ENCODE peak calls at places on chromosome 13, in six cellular contexts. Y is H1, D is GM12878, I is SK-N-SH, R is K562, S is HepG2. Z is an unnamed sample.
A peak's percentile ranks its signal among the peaks of the same experiment; 100 is the strongest.

GRCh38 chr13:72953391-72953960 is 105.3 kb upstream of the KLF5 start:
- DNase-seq in Y (no peak), D (no peak), I (no peak), R (no peak), S (no peak), Z (no peak)

GRCh38 chr13:50531917-50532899 is 311.3 kb downstream of the DLEU7 start:
- DNase-seq in Y (no peak), D (no peak), I (peak; percentile 17), R (no peak), S (no peak), Z (no peak)

GRCh38 chr13:26534036-26534726 is 23.3 kb upstream of the WASF3 start:
- DNase-seq in Y (no peak), D (no peak), I (no peak), R (no peak), S (no peak), Z (no peak)

GRCh38 chr13:48862572-48862971 is 113.1 kb upstream of the FNDC3A start:
- DNase-seq in Y (no peak), D (no peak), I (no peak), R (no peak), S (no peak), Z (peak; percentile 89)

GRCh38 chr13:114099918-114100445 is 32.4 kb downstream of the RASA3 start:
- DNase-seq in Y (peak; percentile 73), D (no peak), I (peak; percentile 59), R (no peak), S (peak; percentile 15), Z (no peak)

GRCh38 chr13:33524086-33524485 is 238.5 kb upstream of the STARD13 start:
- DNase-seq in Y (no peak), D (no peak), I (no peak), R (no peak), S (no peak), Z (no peak)

GRCh38 chr13:47696677-47697076 is 304.4 kb downstream of the SUCLA2 start:
- DNase-seq in Y (no peak), D (no peak), I (no peak), R (peak; percentile 9), S (no peak), Z (no peak)

GRCh38 chr13:80084086-80084676 is 256.7 kb downstream of the SPRY2 start:
- DNase-seq in Y (no peak), D (no peak), I (no peak), R (no peak), S (no peak), Z (no peak)

GRCh38 chr13:19071161-19071936 is 110.3 kb downstream of the TUBA3C start:
- DNase-seq in Y (no peak), D (no peak), I (no peak), R (no peak), S (no peak), Z (no peak)

GRCh38 chr13:89401209-89401810 is 1730.1 kb downstream of the SLITRK5 start:
- DNase-seq in Y (no peak), D (no peak), I (no peak), R (no peak), S (no peak), Z (peak; percentile 43)

GRCh38 chr13:88717946-88718345 is 1046.8 kb downstream of the SLITRK5 start:
- DNase-seq in Y (no peak), D (no peak), I (no peak), R (no peak), S (no peak), Z (no peak)

GRCh38 chr13:81591528-81592220 is 1250.7 kb upstream of the SPRY2 start:
- DNase-seq in Y (no peak), D (no peak), I (no peak), R (no peak), S (no peak), Z (no peak)

GRCh38 chr13:28448959-28449358 is 46.0 kb downstream of the FLT1 start:
- DNase-seq in Y (no peak), D (no peak), I (no peak), R (no peak), S (no peak), Z (no peak)

GRCh38 chr13:27016871-27017270 is 154.7 kb downstream of the USP12 start:
- DNase-seq in Y (peak; percentile 30), D (no peak), I (no peak), R (no peak), S (no peak), Z (no peak)

GRCh38 chr13:62033932-62034331 is 618.3 kb upstream of the PCDH20 start:
- DNase-seq in Y (no peak), D (no peak), I (no peak), R (no peak), S (no peak), Z (no peak)

GRCh38 chr13:33016414-33017409 is at the start of gene KL:
- DNase-seq in Y (peak; percentile 72), D (no peak), I (peak; percentile 79), R (no peak), S (no peak), Z (peak; percentile 49)

GRCh38 chr13:73421310-73421912 is 362.6 kb downstream of the KLF5 start:
- DNase-seq in Y (no peak), D (no peak), I (no peak), R (no peak), S (no peak), Z (no peak)

GRCh38 chr13:85068231-85068630 is 731.0 kb downstream of the SLITRK6 start:
- DNase-seq in Y (no peak), D (no peak), I (no peak), R (no peak), S (no peak), Z (no peak)

GRCh38 chr13:85521586-85521985 is 277.6 kb downstream of the SLITRK6 start:
- DNase-seq in Y (no peak), D (no peak), I (no peak), R (no peak), S (no peak), Z (no peak)

GRCh38 chr13:35855531-35856019 is 275.6 kb downstream of the DCLK1 start:
- DNase-seq in Y (peak; percentile 66), D (no peak), I (no peak), R (no peak), S (no peak), Z (no peak)

GRCh38 chr13:110348309-110348625 is 41.2 kb downstream of the COL4A2 start:
- DNase-seq in Y (no peak), D (no peak), I (no peak), R (no peak), S (no peak), Z (peak; percentile 22)
- TF ChIP-seq POLR2AphosphoS5 in Y (no peak), D (no peak), I (no peak), R (no peak), S (no peak), Z (no peak)

GRCh38 chr13:29893438-29893837 is 43.0 kb upstream of the UBL3 start:
- DNase-seq in Y (no peak), D (no peak), I (peak; percentile 55), R (no peak), S (no peak), Z (no peak)
- TF ChIP-seq GABPA in Y (no peak), D (no peak), I (no peak), R (no peak), S (no peak), Z (no peak)

GRCh38 chr13:24625324-24625723 is 54.9 kb upstream of the ATP12A start:
- DNase-seq in Y (no peak), D (no peak), I (no peak), R (no peak), S (no peak), Z (no peak)

GRCh38 chr13:24623141-24623665 is 57.0 kb upstream of the ATP12A start:
- DNase-seq in Y (no peak), D (no peak), I (no peak), R (no peak), S (no peak), Z (no peak)

GRCh38 chr13:24625870-24626419 is 54.3 kb upstream of the ATP12A start:
- DNase-seq in Y (no peak), D (no peak), I (no peak), R (no peak), S (no peak), Z (no peak)

GRCh38 chr13:24624363-24624762 is 55.8 kb upstream of the ATP12A start:
- DNase-seq in Y (no peak), D (no peak), I (no peak), R (no peak), S (no peak), Z (no peak)

GRCh38 chr13:24624801-24625231 is 55.4 kb upstream of the ATP12A start:
- DNase-seq in Y (no peak), D (no peak), I (no peak), R (no peak), S (no peak), Z (no peak)
- TF ChIP-seq POLR2AphosphoS5 in Y (no peak), D (no peak), I (no peak), R (no peak), S (no peak), Z (no peak)

GRCh38 chr13:40540707-40541044 is 125.8 kb downstream of the FOXO1 start:
- DNase-seq in Y (no peak), D (no peak), I (no peak), R (no peak), S (no peak), Z (no peak)
- TF ChIP-seq GABPA in Y (no peak), D (no peak), I (no peak), R (no peak), S (no peak), Z (no peak)

DNA sequence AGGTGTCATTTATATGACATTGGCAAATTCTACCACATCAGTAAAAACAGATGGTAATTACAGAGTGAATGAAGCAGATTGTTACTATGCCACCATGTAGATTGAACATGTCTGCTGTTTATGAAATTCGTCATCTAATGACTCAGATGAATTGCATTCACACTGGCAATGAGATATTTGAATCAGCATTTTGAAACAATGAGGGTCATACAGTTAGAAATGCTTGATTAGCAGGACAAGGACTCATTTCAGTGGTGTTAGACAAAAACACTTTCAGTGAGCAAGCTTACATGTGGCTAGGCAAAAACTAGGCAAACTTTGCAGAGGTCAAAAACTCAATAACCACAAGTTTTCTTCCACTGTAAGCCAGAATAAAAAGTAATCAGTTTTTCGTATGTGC is 1165.0 kb downstream of the SLITRK1 start:
- DNase-seq in Y (no peak), D (no peak), I (no peak), R (no peak), S (no peak), Z (no peak)
- TF ChIP-seq POLR2AphosphoS5 in Y (no peak), D (no peak), I (no peak), R (no peak), S (no peak), Z (no peak)

GRCh38 chr13:59823495-59823894 is 340.2 kb downstream of the DIAPH3 start:
- DNase-seq in Y (no peak), D (no peak), I (no peak), R (no peak), S (no peak), Z (no peak)
- TF ChIP-seq GABPA in Y (no peak), D (no peak), I (no peak), R (no peak), S (no peak), Z (no peak)